ENCODE peak calls at places on chromosomes 11 and 22, in five cellular contexts. One of them, this sample, is unnamed.

GRCh38 chr11:114263510-114264170 is 32.6 kb upstream of the NNMT start:
- DNase-seq in GOT3: no peak
- DNase-seq in Right ventricle myocardium superior: no peak
- DNase-seq in cerebellar cortex: no peak
- DNase-seq in NCI-H1694 treated with DMSO at 0.1 percent for 48 hours: no peak
- DNase-seq in this sample: peak; percentile 6

GRCh38 chr22:27245056-27245455 is 556.5 kb downstream of the MN1 start:
- DNase-seq in Right ventricle myocardium superior: no peak
- DNase-seq in GOT3: no peak
- DNase-seq in cerebellar cortex: no peak
- DNase-seq in NCI-H1694 treated with DMSO at 0.1 percent for 48 hours: no peak
- DNase-seq in this sample: no peak

GRCh38 chr22:36156515-36157419 is 3.8 kb downstream of the APOL3 start:
- DNase-seq in GOT3: no peak
- DNase-seq in NCI-H1694 treated with DMSO at 0.1 percent for 48 hours: no peak
- DNase-seq in cerebellar cortex: peak; percentile 4
- DNase-seq in Right ventricle myocardium superior: peak; percentile 90
- DNase-seq in this sample: no peak

GRCh38 chr11:130535530-130535929 is 87.1 kb downstream of the ADAMTS15 start:
- DNase-seq in Right ventricle myocardium superior: no peak
- DNase-seq in cerebellar cortex: no peak
- DNase-seq in NCI-H1694 treated with DMSO at 0.1 percent for 48 hours: peak; percentile 0
- DNase-seq in GOT3: no peak
- DNase-seq in this sample: no peak

GRCh38 chr22:37465721-37466120 is 20.5 kb downstream of the MFNG start:
- DNase-seq in cerebellar cortex: no peak
- DNase-seq in NCI-H1694 treated with DMSO at 0.1 percent for 48 hours: peak; percentile 35
- DNase-seq in GOT3: no peak
- DNase-seq in Right ventricle myocardium superior: no peak
- DNase-seq in this sample: no peak

GRCh38 chr11:72141066-72141465 is 5.5 kb downstream of the FOLR3 start:
- DNase-seq in cerebellar cortex: no peak
- DNase-seq in GOT3: peak; percentile 17
- DNase-seq in Right ventricle myocardium superior: no peak
- DNase-seq in NCI-H1694 treated with DMSO at 0.1 percent for 48 hours: no peak
- DNase-seq in this sample: no peak

GRCh38 chr22:21713428-21714058 is 22.1 kb downstream of the YPEL1 start:
- DNase-seq in GOT3: no peak
- DNase-seq in cerebellar cortex: no peak
- DNase-seq in NCI-H1694 treated with DMSO at 0.1 percent for 48 hours: no peak
- DNase-seq in Right ventricle myocardium superior: peak; percentile 18
- DNase-seq in this sample: no peak

GRCh38 chr22:49968313-49968830 is 7.8 kb downstream of the PIM3 start:
- DNase-seq in GOT3: no peak
- DNase-seq in cerebellar cortex: no peak
- DNase-seq in NCI-H1694 treated with DMSO at 0.1 percent for 48 hours: no peak
- DNase-seq in Right ventricle myocardium superior: peak; percentile 43
- DNase-seq in this sample: peak; percentile 85

GRCh38 chr22:26453195-26453594 is 24.1 kb downstream of the ASPHD2 start:
- DNase-seq in NCI-H1694 treated with DMSO at 0.1 percent for 48 hours: no peak
- DNase-seq in cerebellar cortex: peak; percentile 48
- DNase-seq in GOT3: no peak
- DNase-seq in Right ventricle myocardium superior: no peak
- DNase-seq in this sample: no peak

GRCh38 chr22:42693763-42694683 is 26.6 kb downstream of the A4GALT start:
- DNase-seq in Right ventricle myocardium superior: no peak
- DNase-seq in NCI-H1694 treated with DMSO at 0.1 percent for 48 hours: no peak
- DNase-seq in GOT3: no peak
- DNase-seq in cerebellar cortex: no peak
- DNase-seq in this sample: no peak

GRCh38 chr11:2772544-2773031 is 72.8 kb upstream of the KCNQ1OT1 start:
- DNase-seq in NCI-H1694 treated with DMSO at 0.1 percent for 48 hours: no peak
- DNase-seq in Right ventricle myocardium superior: no peak
- DNase-seq in cerebellar cortex: no peak
- DNase-seq in GOT3: no peak
- DNase-seq in this sample: no peak

GRCh38 chr22:18148508-18148965 is 1.4 kb upstream of the USP18 start:
- DNase-seq in Right ventricle myocardium superior: no peak
- DNase-seq in NCI-H1694 treated with DMSO at 0.1 percent for 48 hours: no peak
- DNase-seq in cerebellar cortex: no peak
- DNase-seq in GOT3: no peak
- DNase-seq in this sample: no peak

GRCh38 chr11:65213322-65214211 is 31.8 kb downstream of the CAPN1 start:
- DNase-seq in GOT3: no peak
- DNase-seq in Right ventricle myocardium superior: no peak
- DNase-seq in NCI-H1694 treated with DMSO at 0.1 percent for 48 hours: no peak
- DNase-seq in cerebellar cortex: no peak
- DNase-seq in this sample: no peak

GRCh38 chr11:44949160-44950035 is 1.3 kb downstream of the TP53I11 start:
- DNase-seq in GOT3: no peak
- DNase-seq in Right ventricle myocardium superior: peak; percentile 67
- DNase-seq in cerebellar cortex: no peak
- DNase-seq in NCI-H1694 treated with DMSO at 0.1 percent for 48 hours: peak; percentile 64
- DNase-seq in this sample: no peak

GRCh38 chr11:64765841-64766682 is 6.3 kb upstream of the PYGM start:
- DNase-seq in Right ventricle myocardium superior: no peak
- DNase-seq in NCI-H1694 treated with DMSO at 0.1 percent for 48 hours: no peak
- DNase-seq in cerebellar cortex: no peak
- DNase-seq in GOT3: no peak
- DNase-seq in this sample: peak; percentile 81

GRCh38 chr22:38735465-38736256 is 20.1 kb downstream of the SUN2 start:
- DNase-seq in NCI-H1694 treated with DMSO at 0.1 percent for 48 hours: no peak
- DNase-seq in GOT3: no peak
- DNase-seq in Right ventricle myocardium superior: peak; percentile 35
- DNase-seq in cerebellar cortex: no peak
- DNase-seq in this sample: no peak

GRCh38 chr22:36816635-36817428 is at the start of gene PVALB:
- DNase-seq in GOT3: no peak
- DNase-seq in cerebellar cortex: no peak
- DNase-seq in NCI-H1694 treated with DMSO at 0.1 percent for 48 hours: no peak
- DNase-seq in Right ventricle myocardium superior: peak; percentile 51
- DNase-seq in this sample: no peak

GRCh38 chr22:37525073-37525745 is 6.0 kb upstream of the CARD10 start:
- DNase-seq in GOT3: peak; percentile 34
- DNase-seq in Right ventricle myocardium superior: no peak
- DNase-seq in cerebellar cortex: no peak
- DNase-seq in NCI-H1694 treated with DMSO at 0.1 percent for 48 hours: no peak
- DNase-seq in this sample: no peak

GRCh38 chr22:45632791-45633515 is 38.7 kb upstream of the ATXN10 start:
- DNase-seq in NCI-H1694 treated with DMSO at 0.1 percent for 48 hours: no peak
- DNase-seq in GOT3: no peak
- DNase-seq in cerebellar cortex: no peak
- DNase-seq in Right ventricle myocardium superior: no peak
- DNase-seq in this sample: peak; percentile 45

GRCh38 chr11:113288286-113288863 is 26.0 kb upstream of the TTC12 start:
- DNase-seq in cerebellar cortex: no peak
- DNase-seq in GOT3: no peak
- DNase-seq in NCI-H1694 treated with DMSO at 0.1 percent for 48 hours: no peak
- DNase-seq in Right ventricle myocardium superior: no peak
- DNase-seq in this sample: peak; percentile 37

GRCh38 chr11:96464695-96465307 is 75.0 kb downstream of the JRKL start:
- DNase-seq in Right ventricle myocardium superior: no peak
- DNase-seq in GOT3: no peak
- DNase-seq in cerebellar cortex: peak; percentile 87
- DNase-seq in NCI-H1694 treated with DMSO at 0.1 percent for 48 hours: peak; percentile 74
- DNase-seq in this sample: no peak

GRCh38 chr22:44667829-44668189 is 34.2 kb upstream of the PRR5 start:
- DNase-seq in NCI-H1694 treated with DMSO at 0.1 percent for 48 hours: no peak
- DNase-seq in GOT3: no peak
- DNase-seq in Right ventricle myocardium superior: peak; percentile 41
- DNase-seq in cerebellar cortex: no peak
- DNase-seq in this sample: no peak

GRCh38 chr22:23180301-23180892 is at the start of gene BCR:
- DNase-seq in cerebellar cortex: peak; percentile 65
- DNase-seq in Right ventricle myocardium superior: peak; percentile 89
- DNase-seq in GOT3: no peak
- DNase-seq in NCI-H1694 treated with DMSO at 0.1 percent for 48 hours: no peak
- DNase-seq in this sample: peak; percentile 93

GRCh38 chr22:46914916-46915894 is 152.8 kb downstream of the TBC1D22A start:
- DNase-seq in GOT3: no peak
- DNase-seq in NCI-H1694 treated with DMSO at 0.1 percent for 48 hours: no peak
- DNase-seq in Right ventricle myocardium superior: no peak
- DNase-seq in cerebellar cortex: no peak
- DNase-seq in this sample: no peak

GRCh38 chr11:121591405-121592033 is 138.8 kb upstream of the SORL1-AS1 start:
- DNase-seq in NCI-H1694 treated with DMSO at 0.1 percent for 48 hours: peak; percentile 40
- DNase-seq in GOT3: no peak
- DNase-seq in Right ventricle myocardium superior: no peak
- DNase-seq in cerebellar cortex: peak; percentile 88
- DNase-seq in this sample: no peak

GRCh38 chr22:39175127-39176066 is 22.9 kb upstream of the CBX7 start:
- DNase-seq in NCI-H1694 treated with DMSO at 0.1 percent for 48 hours: no peak
- DNase-seq in GOT3: no peak
- DNase-seq in cerebellar cortex: no peak
- DNase-seq in Right ventricle myocardium superior: no peak
- DNase-seq in this sample: peak; percentile 74

GRCh38 chr22:48896766-48897637 is 930.7 kb downstream of the BRD1 start:
- DNase-seq in Right ventricle myocardium superior: no peak
- DNase-seq in NCI-H1694 treated with DMSO at 0.1 percent for 48 hours: peak; percentile 26
- DNase-seq in GOT3: no peak
- DNase-seq in cerebellar cortex: no peak
- DNase-seq in this sample: peak; percentile 83

GRCh38 chr22:45537734-45538181 is 35.1 kb downstream of the FBLN1 start:
- DNase-seq in NCI-H1694 treated with DMSO at 0.1 percent for 48 hours: peak; percentile 76
- DNase-seq in Right ventricle myocardium superior: peak; percentile 71
- DNase-seq in cerebellar cortex: peak; percentile 79
- DNase-seq in GOT3: no peak
- DNase-seq in this sample: no peak